ENCODE peak calls at places on chromosomes 3 and 15, in eight cellular contexts. Z is ovary, S is adrenal gland, F is IMR-90, O is uterus, D is GM23338, X is neural progenitor cell, K is A673. J is an unnamed sample. For H3K4me1, the result is how much of the 10 kb centered on the place peaks cover.

GRCh38 chr3:155745795-155746550 is 1.1 kb upstream of the PLCH1 start:
- DNase-seq in Z (no peak), S (no peak), F (no peak), O (no peak), D (peak), X (peak), K (peak), J (peak)

GRCh38 chr3:59659755-59660154 is 609.9 kb upstream of the CFAP20DC start:
- DNase-seq in Z (no peak), S (no peak), F (no peak), O (no peak), D (no peak), X (no peak), K (no peak), J (no peak)

GRCh38 chr3:31772781-31773180 is 208.3 kb downstream of the OSBPL10 start:
- DNase-seq in Z (no peak), S (no peak), F (no peak), O (no peak), D (no peak), X (no peak), K (no peak), J (no peak)

GRCh38 chr3:190356246-190356645 is 31.7 kb upstream of the CLDN16 start:
- DNase-seq in Z (no peak), S (no peak), F (no peak), O (no peak), D (no peak), X (no peak), K (no peak), J (no peak)

GRCh38 chr3:146536681-146537080 is 7.7 kb downstream of the PLSCR1 start:
- DNase-seq in Z (no peak), S (no peak), F (no peak), O (no peak), D (no peak), X (peak), K (no peak), J (no peak)

GRCh38 chr3:30611613-30612421 is 5.4 kb downstream of the TGFBR2 start:
- DNase-seq in Z (no peak), S (no peak), F (peak), O (no peak), D (no peak), X (no peak), K (peak), J (no peak)

GRCh38 chr3:13123266-13123665 is 50.0 kb upstream of the IQSEC1 start:
- DNase-seq in Z (no peak), S (no peak), F (no peak), O (no peak), D (no peak), X (no peak), K (no peak), J (peak)

GRCh38 chr3:113552851-113553250 is 20.5 kb downstream of the SIDT1 start:
- DNase-seq in Z (no peak), S (no peak), F (no peak), O (no peak), D (peak), X (no peak), K (no peak), J (no peak)

GRCh38 chr15:75776075-75776443 is 63.4 kb upstream of the CSPG4 start:
- DNase-seq in Z (no peak), S (no peak), F (peak), O (no peak), D (peak), X (peak), K (no peak), J (no peak)

GRCh38 chr15:74133703-74134386 is 3.5 kb downstream of the ISLR2 start:
- DNase-seq in Z (peak), S (no peak), F (no peak), O (no peak), D (peak), X (peak), K (no peak), J (no peak)

GRCh38 chr3:141471160-141471559 is 15.7 kb upstream of the RASA2 start:
- DNase-seq in Z (no peak), S (peak), F (peak), O (no peak), D (no peak), X (no peak), K (no peak), J (no peak)

GRCh38 chr3:25080461-25080860 is 347.6 kb upstream of the RARB start:
- DNase-seq in Z (no peak), S (no peak), F (no peak), O (no peak), D (no peak), X (no peak), K (no peak), J (no peak)

GRCh38 chr15:97817266-97817890 is 143.1 kb upstream of the ARRDC4 start:
- DNase-seq in Z (no peak), S (no peak), F (no peak), O (no peak), D (no peak), X (no peak), K (no peak), J (no peak)

GRCh38 chr15:45456212-45457106 is 66.1 kb downstream of the SLC30A4 start:
- DNase-seq in Z (peak), S (peak), F (peak), O (peak), D (no peak), X (no peak), K (peak), J (peak)

GRCh38 chr15:45457641-45458539 is 64.7 kb downstream of the SLC30A4 start:
- DNase-seq in Z (peak), S (peak), F (peak), O (peak), D (peak), X (peak), K (peak), J (peak)

GRCh38 chr15:45457215-45457614 is 65.3 kb downstream of the SLC30A4 start:
- DNase-seq in Z (no peak), S (no peak), F (no peak), O (no peak), D (peak), X (no peak), K (no peak), J (no peak)

GRCh38 chr15:45451265-45451664 is 71.3 kb downstream of the SLC30A4 start:
- DNase-seq in Z (no peak), S (no peak), F (no peak), O (no peak), D (no peak), X (no peak), K (no peak), J (no peak)

DNA sequence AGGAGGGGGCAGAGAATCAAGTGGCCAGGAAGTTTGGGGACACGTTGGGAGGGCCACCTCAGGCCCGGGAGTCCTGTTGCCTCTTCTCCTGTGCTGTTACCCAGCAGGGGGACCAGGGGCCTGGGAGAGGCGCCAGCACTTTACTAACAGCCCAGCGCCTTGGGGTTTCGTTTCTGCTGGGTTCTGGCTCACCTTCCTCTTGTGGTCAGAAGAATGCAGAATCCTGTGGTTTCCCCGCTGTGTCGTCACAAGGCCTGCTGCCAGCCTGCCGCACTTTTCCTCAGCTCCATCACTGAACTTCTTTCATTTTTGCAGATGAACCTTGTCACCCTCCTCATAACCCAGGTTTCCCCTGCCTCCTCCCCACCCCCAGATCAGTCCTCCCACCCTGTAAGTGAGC is 67.7 kb downstream of the SLC30A4 start:
- DNase-seq in Z (peak), S (peak), F (peak), O (peak), D (no peak), X (no peak), K (peak), J (peak)
- TF ChIP-seq CTCF in Z (no peak), S (no peak), F (peak), O (no peak), D (no peak), X (no peak), K (no peak), J (no peak)

DNA sequence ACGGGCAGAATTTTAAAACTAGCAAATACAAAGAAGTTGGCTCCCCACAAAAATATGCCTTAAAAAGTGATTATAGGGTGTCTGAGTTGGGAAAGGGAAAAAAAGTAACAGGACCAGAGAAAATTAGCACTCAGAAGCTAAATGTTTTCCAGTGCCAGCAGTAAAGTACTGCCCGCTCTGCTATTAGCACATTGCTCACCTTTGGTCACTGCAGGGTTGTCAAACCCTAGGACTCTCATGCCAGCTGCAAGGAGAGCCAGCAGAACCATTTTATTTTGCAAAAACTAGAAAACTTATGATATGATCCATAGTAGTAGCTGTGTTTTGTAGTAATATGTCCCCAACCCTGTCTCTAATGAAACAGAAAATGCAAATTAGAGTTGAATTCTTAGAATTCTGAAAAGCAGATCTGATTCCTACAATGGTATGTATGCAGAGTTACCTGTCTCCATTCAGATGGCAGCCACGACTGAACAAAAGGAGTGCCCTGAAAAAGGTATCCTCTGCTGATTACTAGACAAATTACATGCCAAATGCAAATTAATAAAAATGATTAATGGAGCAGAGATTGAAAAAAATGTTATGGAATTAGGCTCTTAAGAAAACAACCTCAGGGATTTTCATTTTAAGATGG is 150.3 kb downstream of the SNRK start:
- DNase-seq in Z (no peak), S (no peak), F (no peak), O (no peak), D (peak), X (no peak), K (no peak), J (no peak)
- H3K4me1 ChIP-seq in Z (under half), S (under half), F (under half), O (under half), D (under half), X (under half), K (under half), J (under half)

GRCh38 chr15:32657198-32657886 is 15.8 kb downstream of the SCG5 start:
- DNase-seq in Z (no peak), S (no peak), F (no peak), O (no peak), D (no peak), X (no peak), K (no peak), J (no peak)
- TF ChIP-seq CTCF in Z (no peak), S (no peak), F (no peak), O (no peak), D (no peak), X (no peak), K (no peak), J (no peak)

GRCh38 chr3:149555941-149556340 is 81.4 kb downstream of the TM4SF4 start:
- DNase-seq in Z (no peak), S (no peak), F (no peak), O (no peak), D (no peak), X (no peak), K (peak), J (no peak)
- H3K4me1 ChIP-seq in Z (under half), S (under half), F (under half), O (under half), D (under half), X (under half), K (under half), J (under half)

DNA sequence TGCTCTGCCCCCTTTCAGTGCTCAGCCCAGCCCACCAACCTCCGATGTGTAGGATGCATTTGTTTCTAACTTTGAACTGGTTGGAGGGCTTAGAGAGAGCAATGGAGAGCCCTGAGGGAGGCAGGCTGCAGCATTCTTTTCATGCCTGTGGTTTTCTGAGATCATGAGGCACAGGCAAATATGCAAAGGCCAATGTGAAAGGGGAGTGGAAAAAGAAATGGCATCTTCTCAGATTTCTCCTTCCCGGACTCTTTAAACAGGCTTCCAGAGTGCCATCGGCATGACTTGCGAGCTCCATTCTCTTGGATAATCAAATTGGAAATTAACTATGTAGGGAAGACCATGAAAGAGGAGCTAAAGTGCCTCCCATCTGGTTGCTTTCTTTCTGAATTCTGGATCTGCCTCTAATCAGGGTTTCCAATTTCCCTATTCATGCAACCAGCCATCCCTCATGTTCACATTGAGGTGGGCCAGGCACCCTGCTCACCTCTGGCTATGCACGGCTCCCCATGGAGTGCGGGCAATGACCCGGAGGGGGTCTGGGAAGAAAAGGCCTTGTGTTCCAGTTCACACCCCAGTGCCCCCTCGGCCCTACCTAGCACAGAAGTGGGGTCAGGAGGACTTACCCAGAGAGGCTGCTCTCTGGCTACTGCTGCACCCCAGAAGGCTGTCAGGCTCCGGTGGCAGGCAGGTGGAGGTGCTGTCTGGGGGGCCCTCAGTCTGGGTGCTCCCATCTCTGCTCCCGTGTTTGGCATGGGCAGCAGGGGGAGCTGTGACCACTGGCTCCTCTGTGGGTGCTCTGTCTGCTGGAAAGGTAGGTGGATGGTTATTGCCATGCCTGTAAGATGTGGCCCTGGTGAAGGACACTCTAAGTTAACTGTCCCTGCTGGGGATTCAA is 16.1 kb downstream of the AMOTL2 start:
- DNase-seq in Z (peak), S (peak), F (peak), O (peak), D (no peak), X (no peak), K (peak), J (peak)
- TF ChIP-seq CTCF in Z (no peak), S (no peak), F (peak), O (no peak), D (peak), X (peak), K (peak), J (no peak)

GRCh38 chr3:29100292-29100691 is 180.6 kb upstream of the RBMS3 start:
- DNase-seq in Z (no peak), S (no peak), F (peak), O (no peak), D (no peak), X (no peak), K (no peak), J (no peak)

GRCh38 chr3:29099775-29100174 is 181.1 kb upstream of the RBMS3 start:
- DNase-seq in Z (no peak), S (no peak), F (peak), O (no peak), D (no peak), X (no peak), K (no peak), J (no peak)

GRCh38 chr3:29099296-29099695 is 181.6 kb upstream of the RBMS3 start:
- DNase-seq in Z (no peak), S (no peak), F (peak), O (no peak), D (no peak), X (no peak), K (peak), J (no peak)
- H3K4me1 ChIP-seq in Z (under half), S (under half), F (under half), O (under half), D (under half), X (under half), K (under half), J (under half)

GRCh38 chr3:36924748-36925521 is 19.9 kb downstream of the TRANK1 start:
- DNase-seq in Z (no peak), S (no peak), F (no peak), O (no peak), D (no peak), X (no peak), K (no peak), J (no peak)

GRCh38 chr3:36920884-36921567 is 23.8 kb downstream of the TRANK1 start:
- DNase-seq in Z (no peak), S (no peak), F (no peak), O (no peak), D (no peak), X (no peak), K (no peak), J (no peak)

GRCh38 chr3:36923981-36924747 is 20.7 kb downstream of the TRANK1 start:
- DNase-seq in Z (no peak), S (no peak), F (no peak), O (no peak), D (no peak), X (peak), K (no peak), J (no peak)

GRCh38 chr3:36926292-36926897 is 18.5 kb downstream of the TRANK1 start:
- DNase-seq in Z (no peak), S (no peak), F (no peak), O (no peak), D (no peak), X (no peak), K (no peak), J (no peak)

GRCh38 chr3:36923523-36923943 is 21.3 kb downstream of the TRANK1 start:
- DNase-seq in Z (no peak), S (no peak), F (no peak), O (no peak), D (peak), X (no peak), K (no peak), J (no peak)
- TF ChIP-seq CTCF in Z (no peak), S (peak), F (no peak), O (no peak), D (peak), X (no peak), K (no peak), J (no peak)

DNA sequence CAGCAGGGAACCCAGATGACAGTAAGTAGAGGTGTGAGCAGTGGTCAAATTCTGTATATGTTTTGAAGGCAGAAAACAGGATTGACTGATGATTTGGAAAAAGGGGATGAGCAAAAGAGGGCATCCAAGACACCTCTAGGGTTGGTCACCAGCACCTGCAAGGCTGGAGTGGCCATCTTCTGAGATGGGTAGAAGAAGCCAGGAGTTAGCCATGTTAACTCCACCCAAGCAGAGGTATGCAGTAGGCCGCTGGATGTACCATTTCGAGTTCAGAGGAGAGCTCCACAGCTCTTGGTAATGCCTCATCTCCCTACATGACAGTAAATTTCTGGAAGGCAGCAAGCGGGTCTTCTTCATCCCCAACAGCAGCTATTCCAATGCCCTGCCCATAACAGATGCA is 7.0 kb downstream of the RFTN1 start:
- DNase-seq in Z (no peak), S (no peak), F (no peak), O (no peak), D (no peak), X (no peak), K (no peak), J (no peak)
- H3K4me1 ChIP-seq in Z (under half), S (under half), F (under half), O (under half), D (under half), X (under half), K (under half), J (under half)

J was measured in left lung.